ENCODE peak calls at places on chromosomes 11 and 22, in six cellular contexts. M, C, T, O, J and K are unnamed samples.

GRCh38 chr11:128331317-128331716 is 256.0 kb downstream of the ETS1 start:
- DNase-seq in O (no peak), T (no peak), J (no peak), C (no peak), M (no peak), K (no peak)

GRCh38 chr11:74162688-74163467 is 7.9 kb downstream of the C2CD3 start:
- DNase-seq in O (no peak), C (no peak), M (no peak), T (no peak), J (no peak), K (no peak)

GRCh38 chr11:74460065-74460464 is 7.3 kb downstream of the KCNE3 start:
- DNase-seq in O (no peak), J (no peak), C (no peak), T (no peak), M (no peak), K (no peak)

GRCh38 chr22:36765131-36765942 is 10.6 kb downstream of the IFT27 start:
- DNase-seq in M (no peak), J (no peak), T (no peak), C (no peak), O (no peak), K (no peak)

GRCh38 chr11:61477734-61478148 is 30.8 kb upstream of the LRRC10B start:
- DNase-seq in T (peak; percentile 63), M (no peak), C (no peak), J (peak; percentile 76), O (peak; percentile 61), K (peak; percentile 33)

GRCh38 chr22:27416553-27417427 is 384.8 kb downstream of the MN1 start:
- DNase-seq in M (peak; percentile 91), J (no peak), C (no peak), T (no peak), O (peak; percentile 10), K (peak; percentile 66)

GRCh38 chr11:26665946-26666345 is 55.9 kb downstream of the SLC5A12 start:
- DNase-seq in C (no peak), M (peak; percentile 72), O (no peak), T (no peak), J (no peak), K (no peak)

GRCh38 chr11:69603163-69603836 is 37.7 kb upstream of the CCND1 start:
- DNase-seq in O (no peak), J (no peak), M (no peak), C (no peak), T (no peak), K (peak; percentile 16)

GRCh38 chr11:61477126-61477525 is 31.4 kb upstream of the LRRC10B start:
- DNase-seq in J (no peak), M (no peak), T (no peak), C (no peak), O (no peak), K (no peak)

GRCh38 chr11:19244084-19244483 is 3.3 kb upstream of the E2F8 start:
- DNase-seq in C (no peak), O (no peak), J (no peak), M (peak; percentile 86), T (no peak), K (no peak)

GRCh38 chr11:114307524-114308203 is 11.5 kb downstream of the NNMT start:
- DNase-seq in T (peak; percentile 66), O (no peak), J (no peak), C (no peak), M (peak; percentile 75), K (no peak)

GRCh38 chr11:118529584-118530175 is 1.3 kb upstream of the TMEM25 start:
- DNase-seq in T (no peak), M (no peak), C (no peak), O (no peak), J (no peak), K (no peak)

GRCh38 chr11:83441596-83441995 is 155.4 kb upstream of the CCDC90B start:
- DNase-seq in J (no peak), T (no peak), C (no peak), O (no peak), M (no peak), K (no peak)

GRCh38 chr11:87212891-87213290 is 175.2 kb downstream of the TMEM135 start:
- DNase-seq in T (no peak), C (no peak), M (no peak), O (no peak), J (no peak), K (no peak)

GRCh38 chr11:6197466-6198200 is 1.4 kb upstream of the OR52W1 start:
- DNase-seq in J (no peak), T (no peak), C (no peak), O (no peak), M (peak; percentile 27), K (no peak)

GRCh38 chr11:36622431-36623136 is 24.5 kb upstream of the RAG2 start:
- DNase-seq in J (no peak), O (peak; percentile 21), M (peak; percentile 25), T (no peak), C (peak; percentile 12), K (no peak)

GRCh38 chr11:13666708-13667107 is 1.8 kb upstream of the FAR1 start:
- DNase-seq in M (no peak), J (no peak), O (no peak), C (no peak), T (no peak), K (no peak)

GRCh38 chr22:41206719-41207118 is 1.6 kb downstream of the L3MBTL2 start:
- DNase-seq in M (no peak), O (no peak), C (no peak), T (no peak), J (no peak), K (no peak)

GRCh38 chr11:60870733-60871377 is 3.5 kb downstream of the ZP1 start:
- DNase-seq in J (no peak), M (no peak), T (no peak), O (no peak), C (no peak), K (no peak)

GRCh38 chr11:33135216-33135615 is 26.1 kb downstream of the CSTF3 start:
- DNase-seq in C (no peak), J (no peak), O (peak; percentile 42), T (no peak), M (no peak), K (no peak)

GRCh38 chr11:65477271-65478029 is 21.4 kb upstream of the MALAT1 start:
- DNase-seq in T (peak; percentile 95), O (peak; percentile 94), C (no peak), J (peak; percentile 81), M (peak; percentile 95), K (peak; percentile 90)

GRCh38 chr11:43735931-43736330 is 55.4 kb downstream of the HSD17B12 start:
- DNase-seq in C (no peak), J (no peak), O (no peak), M (peak; percentile 67), T (no peak), K (no peak)

GRCh38 chr22:24986816-24987215 is 34.3 kb downstream of the KIAA1671 start:
- DNase-seq in O (no peak), J (no peak), C (no peak), T (no peak), M (no peak), K (no peak)

GRCh38 chr11:57207160-57207559 is 25.4 kb downstream of the LRRC55 start:
- DNase-seq in O (no peak), C (no peak), J (no peak), M (no peak), T (no peak), K (no peak)

GRCh38 chr22:21709688-21710087 is 25.9 kb downstream of the YPEL1 start:
- DNase-seq in M (no peak), J (no peak), T (no peak), O (no peak), C (no peak), K (no peak)

GRCh38 chr11:50070389-50070788 is 37.7 kb downstream of the OR4C45 start:
- DNase-seq in J (no peak), M (no peak), C (no peak), T (no peak), O (no peak), K (no peak)

GRCh38 chr11:50071584-50072225 is 39.0 kb downstream of the OR4C45 start:
- DNase-seq in J (no peak), C (no peak), T (no peak), O (no peak), M (no peak), K (no peak)

GRCh38 chr11:50073113-50074105 is 40.7 kb downstream of the OR4C45 start:
- DNase-seq in C (no peak), T (no peak), M (no peak), J (no peak), O (no peak), K (no peak)

GRCh38 chr11:50074161-50074560 is 41.5 kb downstream of the OR4C45 start:
- DNase-seq in J (no peak), M (no peak), T (no peak), O (no peak), C (no peak), K (no peak)

GRCh38 chr11:50072226-50073112 is 39.8 kb downstream of the OR4C45 start:
- DNase-seq in C (no peak), O (no peak), T (no peak), J (no peak), M (no peak), K (no peak)
- H3K9me3 ChIP-seq in C (no peaks in the 10 kb centered on the region), O (no peaks in the 10 kb centered on the region), T (no peaks in the 10 kb centered on the region), J (peaks cover 65% of the 10 kb centered on the region), M (peaks cover 49% of the 10 kb centered on the region), K (peaks cover 54% of the 10 kb centered on the region)

GRCh38 chr22:47591709-47592108 is 829.3 kb downstream of the TBC1D22A start:
- DNase-seq in M (no peak), J (no peak), T (no peak), O (no peak), C (no peak), K (no peak)

GRCh38 chr22:47592791-47593190 is 830.3 kb downstream of the TBC1D22A start:
- DNase-seq in C (no peak), J (no peak), O (no peak), T (no peak), M (no peak), K (no peak)

GRCh38 chr22:47595122-47595521 is 832.7 kb downstream of the TBC1D22A start:
- DNase-seq in C (no peak), O (no peak), J (no peak), M (no peak), T (no peak), K (no peak)

GRCh38 chr22:47593291-47593690 is 830.8 kb downstream of the TBC1D22A start:
- DNase-seq in C (no peak), J (no peak), T (no peak), O (no peak), M (no peak), K (no peak)

GRCh38 chr22:47593911-47594311 is 831.5 kb downstream of the TBC1D22A start:
- DNase-seq in O (no peak), T (no peak), J (no peak), C (no peak), M (no peak), K (no peak)
- H3K9me3 ChIP-seq in O (no peaks in the 10 kb centered on the region), T (no peaks in the 10 kb centered on the region), J (peaks cover 39% of the 10 kb centered on the region), C (no peaks in the 10 kb centered on the region), M (peaks cover 46% of the 10 kb centered on the region), K (no peaks in the 10 kb centered on the region)

GRCh38 chr11:101345891-101346290 is 216.3 kb upstream of the PGR start:
- DNase-seq in O (no peak), J (no peak), C (no peak), T (no peak), M (no peak), K (no peak)
- H3K9me3 ChIP-seq in O (no peaks in the 10 kb centered on the region), J (no peaks in the 10 kb centered on the region), C (no peaks in the 10 kb centered on the region), T (no peaks in the 10 kb centered on the region), M (no peaks in the 10 kb centered on the region), K (no peaks in the 10 kb centered on the region)

DNA sequence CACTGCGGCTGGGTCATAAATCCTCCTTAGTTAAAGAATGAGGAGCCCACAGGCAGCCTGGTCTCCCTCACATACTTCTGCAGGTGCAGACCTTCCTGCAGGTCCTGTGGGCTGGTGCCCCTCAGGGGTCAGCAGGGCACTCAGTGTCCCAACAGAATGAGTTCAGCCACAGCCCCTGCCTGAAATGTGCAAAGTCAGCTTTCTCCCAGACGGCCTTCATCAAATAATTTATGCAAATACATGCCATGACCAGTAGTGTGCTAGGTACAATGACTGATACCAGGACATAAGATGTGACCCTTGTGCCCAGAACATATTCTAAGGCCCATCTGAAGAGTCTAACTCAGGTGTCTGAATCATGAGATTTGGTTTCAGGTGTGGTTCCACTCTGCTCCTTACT is 703.4 kb downstream of the TBC1D22A start:
- DNase-seq in C (no peak), O (no peak), T (no peak), J (no peak), M (no peak), K (no peak)
- H3K9me3 ChIP-seq in C (no peaks in the 10 kb centered on the region), O (no peaks in the 10 kb centered on the region), T (no peaks in the 10 kb centered on the region), J (peaks cover 40% of the 10 kb centered on the region), M (peaks cover 28% of the 10 kb centered on the region), K (peaks cover 11% of the 10 kb centered on the region)